ENCODE peak calls at places on chromosomes 16 and 17, in eight cellular contexts. H is NB4, S is fibroblast of pulmonary artery, Z is Caco-2, U is transverse colon, G is neural crest cell, R is AG09319, F is colonic mucosa. E is an unnamed sample.

GRCh38 chr17:74337834-74338500 is 11.9 kb downstream of the KIF19 start:
- DNase-seq in R (no peak), H (no peak), U (no peak), F (no peak), S (no peak), G (no peak), Z (no peak), E (no peak)

GRCh38 chr17:13650096-13650675 is 48.5 kb upstream of the HS3ST3A1 start:
- DNase-seq in Z (no peak), F (no peak), S (no peak), H (no peak), U (no peak), G (no peak), R (no peak), E (no peak)

GRCh38 chr17:39916918-39917317 is 1.5 kb downstream of the GSDMB start:
- DNase-seq in F (no peak), U (no peak), S (no peak), Z (peak; percentile 67), G (no peak), H (no peak), R (no peak), E (no peak)

GRCh38 chr17:44220211-44221071 is 966 bp upstream of the UBTF start:
- DNase-seq in Z (no peak), G (peak; percentile 29), U (peak; percentile 42), S (peak; percentile 64), F (peak; percentile 54), R (no peak), H (peak; percentile 74), E (peak; percentile 77)

GRCh38 chr17:61407211-61407911 is 7.7 kb downstream of the TBX2 start:
- DNase-seq in H (no peak), Z (no peak), R (no peak), U (no peak), G (no peak), S (no peak), F (no peak), E (no peak)

GRCh38 chr16:52861614-52862022 is 191.1 kb downstream of the CHD9NB start:
- DNase-seq in H (peak; percentile 8), S (peak; percentile 1), G (peak; percentile 35), R (no peak), U (peak; percentile 22), Z (no peak), F (peak; percentile 44), E (no peak)

GRCh38 chr17:2309338-2310143 is 5.8 kb downstream of the SRR start:
- DNase-seq in U (no peak), H (no peak), Z (no peak), R (no peak), G (no peak), F (no peak), S (peak; percentile 53), E (no peak)

GRCh38 chr16:29230671-29231091 is 175.8 kb downstream of the NPIPB11 start:
- DNase-seq in G (no peak), F (no peak), S (no peak), R (no peak), U (no peak), H (no peak), Z (no peak), E (no peak)

GRCh38 chr17:6755731-6756184 is at the start of gene XAF1:
- DNase-seq in F (peak; percentile 61), G (no peak), H (peak; percentile 62), U (peak; percentile 52), R (peak; percentile 34), S (peak; percentile 70), Z (no peak), E (peak; percentile 58)

GRCh38 chr17:58641937-58642336 is 49.9 kb downstream of the TEX14 start:
- DNase-seq in H (no peak), R (no peak), S (no peak), G (no peak), F (no peak), U (no peak), Z (no peak), E (no peak)

GRCh38 chr17:63598284-63598683 is 2.4 kb upstream of the TACO1 start:
- DNase-seq in Z (no peak), F (no peak), U (no peak), G (no peak), S (no peak), H (no peak), R (no peak), E (no peak)

GRCh38 chr17:63595132-63595531 is 5.6 kb upstream of the TACO1 start:
- DNase-seq in G (no peak), R (no peak), Z (no peak), U (no peak), F (no peak), H (no peak), S (no peak), E (no peak)

GRCh38 chr17:63601439-63602371 is 1.0 kb downstream of the TACO1 start:
- DNase-seq in F (peak; percentile 62), S (peak; percentile 12), R (no peak), Z (no peak), U (peak; percentile 56), H (peak; percentile 23), G (no peak), E (peak; percentile 18)

GRCh38 chr17:63596856-63597557 is 3.7 kb upstream of the TACO1 start:
- DNase-seq in G (no peak), R (no peak), F (no peak), S (peak; percentile 6), Z (no peak), U (no peak), H (no peak), E (no peak)

DNA sequence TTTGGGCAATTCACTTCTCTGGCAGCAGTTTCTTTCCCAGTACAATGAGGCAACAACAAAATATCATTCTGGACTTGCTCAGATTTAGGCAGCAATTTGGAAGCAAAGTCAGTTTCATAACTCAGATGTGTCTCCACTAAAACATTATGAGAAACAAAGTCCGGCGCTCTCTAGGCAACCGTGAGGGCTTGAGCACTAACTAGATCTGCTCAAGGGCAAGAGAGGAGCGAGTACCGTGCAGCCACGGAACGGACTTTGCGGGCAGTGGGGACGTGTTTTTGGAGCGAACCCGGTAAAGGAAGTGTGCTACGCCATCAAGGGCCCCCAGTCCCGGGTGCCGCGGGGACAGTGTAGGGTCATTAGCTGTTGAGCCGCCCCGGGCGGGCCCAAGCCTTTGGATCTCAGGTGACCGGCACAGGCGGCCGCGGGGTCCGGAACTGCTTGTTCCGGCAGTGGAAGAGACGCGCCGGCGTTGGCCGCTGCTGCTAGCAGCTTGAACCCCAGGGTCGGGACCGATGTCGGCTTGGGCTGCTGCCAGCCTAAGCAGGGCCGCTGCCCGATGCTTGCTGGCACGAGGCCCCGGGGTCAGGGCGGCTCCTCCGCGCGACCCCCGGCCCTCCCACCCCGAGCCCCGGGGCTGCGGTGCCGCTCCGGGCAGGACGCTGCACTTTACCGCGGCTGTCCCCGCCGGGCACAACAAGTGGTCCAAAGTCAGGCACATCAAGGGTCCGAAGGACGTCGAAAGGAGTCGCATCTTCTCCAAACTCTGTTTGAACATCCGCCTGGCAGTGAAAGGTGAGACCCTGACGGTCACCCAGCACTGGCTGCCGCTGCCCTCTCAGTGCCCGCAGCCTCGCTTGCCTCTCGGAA is at the start of gene TACO1:
- DNase-seq in G (peak; percentile 78), U (peak; percentile 85), Z (peak; percentile 88), F (peak; percentile 85), S (peak; percentile 87), H (peak; percentile 90), R (peak; percentile 63), E (peak; percentile 90)
- TF ChIP-seq CTCF in G (no peak), U (no peak), Z (no peak), F (no peak), S (no peak), H (no peak), R (no peak), E (no peak)

DNA sequence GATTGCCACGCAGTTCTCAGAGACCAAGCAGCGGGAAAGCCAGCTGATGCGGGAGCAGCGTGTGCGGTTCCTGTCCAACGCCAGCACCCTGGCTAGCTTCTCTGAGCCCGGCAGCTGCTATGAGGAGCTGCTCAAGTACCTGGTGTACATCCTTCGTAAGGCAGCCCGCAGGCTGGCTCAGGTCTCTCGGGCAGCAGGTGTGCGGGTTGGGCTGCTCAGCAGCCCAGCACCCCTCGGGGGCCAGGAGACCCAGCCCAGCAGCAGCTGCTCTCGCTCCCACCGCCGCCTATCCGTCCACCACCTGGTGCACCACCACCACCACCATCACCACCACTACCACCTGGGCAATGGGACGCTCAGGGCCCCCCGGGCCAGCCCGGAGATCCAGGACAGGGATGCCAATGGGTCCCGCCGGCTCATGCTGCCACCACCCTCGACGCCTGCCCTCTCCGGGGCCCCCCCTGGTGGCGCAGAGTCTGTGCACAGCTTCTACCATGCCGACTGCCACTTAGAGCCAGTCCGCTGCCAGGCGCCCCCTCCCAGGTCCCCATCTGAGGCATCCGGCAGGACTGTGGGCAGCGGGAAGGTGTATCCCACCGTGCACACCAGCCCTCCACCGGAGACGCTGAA is 15.2 kb downstream of the CACNA1G start:
- DNase-seq in G (no peak), R (no peak), H (no peak), S (no peak), Z (no peak), F (no peak), U (no peak), E (no peak)
- TF ChIP-seq CTCF in G (no peak), R (no peak), H (no peak), S (no peak), Z (peak; percentile 36), F (no peak), U (no peak), E (no peak)

DNA sequence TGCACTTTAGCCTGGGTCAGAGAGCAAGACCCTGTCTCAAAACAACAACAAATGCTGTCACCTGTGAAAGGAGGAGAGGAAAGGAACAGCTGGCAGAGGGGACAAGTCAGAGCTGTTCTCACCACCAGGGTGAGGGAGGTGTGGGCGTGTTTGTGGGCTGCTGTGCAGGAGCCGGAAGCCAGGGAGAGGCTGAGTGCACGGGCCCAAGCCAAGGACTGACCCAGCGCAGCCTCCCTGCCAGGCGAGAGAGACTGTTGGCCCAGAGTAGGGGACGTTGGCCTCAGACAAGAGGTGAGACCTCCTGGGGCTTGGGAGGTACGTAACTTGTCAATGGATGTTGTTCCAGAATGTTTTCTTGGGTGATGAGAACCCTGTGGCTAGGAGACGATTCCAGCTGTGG is 10.7 kb downstream of the SPNS2 start:
- DNase-seq in F (no peak), S (no peak), G (no peak), R (no peak), U (no peak), H (peak; percentile 43), Z (no peak), E (peak; percentile 68)
- TF ChIP-seq CTCF in F (no peak), S (no peak), G (no peak), R (no peak), U (no peak), H (no peak), Z (no peak), E (no peak)

DNA sequence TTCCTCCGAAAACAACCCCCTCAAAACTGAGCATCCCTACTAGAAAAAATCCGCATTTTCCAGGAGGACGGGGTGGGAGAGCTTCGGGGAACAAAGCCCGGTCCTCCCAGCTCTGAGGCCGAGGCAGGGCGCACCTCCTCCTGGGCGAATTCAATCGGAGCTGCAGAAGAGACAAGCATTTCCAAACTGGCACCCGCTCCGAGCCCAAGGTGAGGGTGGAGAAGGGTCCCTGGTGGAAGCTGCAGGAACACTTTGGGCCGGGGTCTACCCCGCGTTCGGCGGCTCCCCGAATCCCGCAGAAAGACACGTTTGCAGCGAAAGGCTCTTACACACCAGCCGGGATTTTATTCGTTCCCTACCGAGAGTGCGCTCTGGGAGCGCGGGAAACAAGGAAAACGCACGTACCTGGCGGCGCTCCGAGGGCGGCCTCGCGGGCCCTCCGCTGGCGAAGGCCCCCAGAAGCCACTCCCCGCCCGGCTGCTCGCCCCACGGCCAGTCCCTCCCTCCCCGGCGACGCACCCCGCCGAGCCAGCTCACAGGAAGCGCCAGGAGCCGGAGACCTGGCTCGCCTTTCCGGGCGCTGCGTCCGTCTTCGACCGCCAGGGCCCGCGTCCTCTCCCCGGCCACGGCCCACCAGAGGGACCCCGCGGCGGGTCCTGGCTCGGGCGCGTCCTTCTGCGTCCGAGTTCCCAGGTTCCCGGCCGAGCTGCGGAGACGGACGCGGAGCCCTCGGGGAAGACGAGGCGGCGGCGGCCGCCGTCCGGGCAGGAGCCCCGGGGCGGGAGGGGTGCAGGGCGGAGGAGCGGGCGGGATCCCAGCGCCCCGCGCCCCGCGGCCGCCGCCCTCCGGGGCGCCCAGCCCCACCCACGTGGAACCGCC is 49.8 kb upstream of the BAHCC1 start:
- DNase-seq in Z (peak; percentile 91), S (peak; percentile 92), U (peak; percentile 89), F (peak; percentile 83), R (peak; percentile 80), G (peak; percentile 66), H (peak; percentile 91), E (peak; percentile 91)
- TF ChIP-seq CTCF in Z (peak; percentile 39), S (no peak), U (peak; percentile 44), F (no peak), R (peak; percentile 7), G (peak; percentile 49), H (no peak), E (no peak)

E was measured in GM13976.